ENCODE peak calls at places on chromosomes 2 and 18, in nine cellular contexts. N is CD4-positive, alpha-beta T cell; D is RWPE1; I is dorsolateral prefrontal cortex; C is Peyer's patch; A is CD8-positive, alpha-beta memory T cell; L is A673; E is esophagus squamous epithelium; M is H9. G is an unnamed sample.

GRCh38 chr18:36064027-36064808 is 3.1 kb downstream of the RPRD1A start:
- DNase-seq in I (no peak), L (no peak), E (no peak), M (peak; percentile 50), N (no peak), A (no peak), C (no peak), D (no peak), G (no peak)

GRCh38 chr2:160033732-160034392 is 28.6 kb downstream of the PLA2R1 start:
- DNase-seq in C (no peak), N (no peak), I (no peak), D (peak; percentile 11), L (no peak), A (no peak), E (no peak), M (no peak), G (no peak)

GRCh38 chr2:51013060-51013746 is 18.7 kb downstream of the NRXN1 start:
- DNase-seq in D (no peak), I (peak; percentile 35), L (no peak), E (no peak), A (no peak), C (no peak), M (peak; percentile 75), N (no peak), G (no peak)

GRCh38 chr2:96305979-96306308 is 598 bp upstream of the SNRNP200 start:
- DNase-seq in C (no peak), E (no peak), I (no peak), L (no peak), M (no peak), N (no peak), A (no peak), D (no peak), G (no peak)

GRCh38 chr18:42780171-42780570 is 335.3 kb downstream of the RIT2 start:
- DNase-seq in A (no peak), L (no peak), M (no peak), D (no peak), N (no peak), C (no peak), I (no peak), E (no peak), G (no peak)

GRCh38 chr2:171798156-171798815 is 95.8 kb downstream of the SLC25A12 start:
- DNase-seq in N (no peak), M (no peak), C (no peak), I (no peak), A (no peak), D (peak; percentile 25), L (no peak), E (no peak), G (no peak)

GRCh38 chr2:129178356-129178755 is 801.1 kb upstream of the RAB6C start:
- DNase-seq in L (no peak), A (no peak), C (no peak), E (no peak), I (peak; percentile 58), M (no peak), N (no peak), D (peak; percentile 14), G (peak; percentile 75)

GRCh38 chr18:9694174-9694573 is 13.9 kb upstream of the RAB31 start:
- DNase-seq in N (no peak), C (no peak), M (no peak), D (no peak), E (no peak), A (no peak), L (no peak), I (no peak), G (no peak)

GRCh38 chr2:36704475-36705150 is 8.1 kb downstream of the VIT start:
- DNase-seq in I (no peak), M (no peak), E (no peak), N (no peak), A (no peak), C (no peak), L (no peak), D (no peak), G (no peak)

GRCh38 chr2:8987413-8987812 is 16.1 kb downstream of the MBOAT2 start:
- DNase-seq in I (no peak), E (no peak), N (no peak), D (no peak), M (no peak), A (no peak), L (no peak), C (no peak), G (no peak)

GRCh38 chr2:44087714-44088092 is 81.0 kb upstream of the PPM1B start:
- DNase-seq in E (no peak), N (no peak), I (no peak), C (no peak), L (no peak), M (no peak), D (no peak), A (no peak), G (no peak)

GRCh38 chr2:44084850-44085249 is 83.8 kb upstream of the PPM1B start:
- DNase-seq in E (no peak), D (no peak), N (no peak), L (no peak), A (no peak), C (no peak), M (no peak), I (no peak), G (no peak)

GRCh38 chr2:44086639-44087036 is 82.0 kb upstream of the PPM1B start:
- DNase-seq in N (no peak), I (peak; percentile 46), M (peak; percentile 39), L (no peak), A (no peak), C (no peak), E (no peak), D (no peak), G (no peak)

GRCh38 chr2:44083054-44083453 is 85.6 kb upstream of the PPM1B start:
- DNase-seq in I (peak; percentile 41), D (no peak), C (no peak), N (no peak), L (no peak), M (no peak), E (no peak), A (no peak), G (no peak)

GRCh38 chr2:44087037-44087713 is 81.5 kb upstream of the PPM1B start:
- DNase-seq in L (peak; percentile 75), E (peak; percentile 42), A (peak; percentile 86), M (peak; percentile 87), C (peak; percentile 81), N (peak; percentile 68), I (peak; percentile 88), D (peak; percentile 82), G (peak; percentile 49)
- H3K27ac ChIP-seq in L (no peak overlapping the region), E (no peak overlapping the region), A (no peak overlapping the region), M (peak overlapping the region; percentile 50), C (peak overlapping the region; percentile 51), N (no peak overlapping the region), I (peak overlapping the region; percentile 97), D (no peak overlapping the region), G (peak overlapping the region; percentile 70)

GRCh38 chr2:134175834-134176233 is 78.0 kb upstream of the MGAT5 start:
- DNase-seq in M (no peak), N (no peak), L (no peak), E (no peak), A (no peak), C (no peak), D (no peak), I (no peak), G (no peak)

GRCh38 chr2:134170700-134171099 is 83.2 kb upstream of the MGAT5 start:
- DNase-seq in A (no peak), L (no peak), C (no peak), N (no peak), M (no peak), D (no peak), E (no peak), I (no peak), G (no peak)

GRCh38 chr2:134174711-134175110 is 79.2 kb upstream of the MGAT5 start:
- DNase-seq in N (no peak), D (no peak), A (no peak), M (no peak), E (no peak), C (no peak), I (no peak), L (no peak), G (no peak)

GRCh38 chr2:134170269-134170668 is 83.6 kb upstream of the MGAT5 start:
- DNase-seq in E (no peak), D (no peak), C (no peak), I (no peak), A (no peak), M (no peak), N (no peak), L (no peak), G (no peak)

DNA sequence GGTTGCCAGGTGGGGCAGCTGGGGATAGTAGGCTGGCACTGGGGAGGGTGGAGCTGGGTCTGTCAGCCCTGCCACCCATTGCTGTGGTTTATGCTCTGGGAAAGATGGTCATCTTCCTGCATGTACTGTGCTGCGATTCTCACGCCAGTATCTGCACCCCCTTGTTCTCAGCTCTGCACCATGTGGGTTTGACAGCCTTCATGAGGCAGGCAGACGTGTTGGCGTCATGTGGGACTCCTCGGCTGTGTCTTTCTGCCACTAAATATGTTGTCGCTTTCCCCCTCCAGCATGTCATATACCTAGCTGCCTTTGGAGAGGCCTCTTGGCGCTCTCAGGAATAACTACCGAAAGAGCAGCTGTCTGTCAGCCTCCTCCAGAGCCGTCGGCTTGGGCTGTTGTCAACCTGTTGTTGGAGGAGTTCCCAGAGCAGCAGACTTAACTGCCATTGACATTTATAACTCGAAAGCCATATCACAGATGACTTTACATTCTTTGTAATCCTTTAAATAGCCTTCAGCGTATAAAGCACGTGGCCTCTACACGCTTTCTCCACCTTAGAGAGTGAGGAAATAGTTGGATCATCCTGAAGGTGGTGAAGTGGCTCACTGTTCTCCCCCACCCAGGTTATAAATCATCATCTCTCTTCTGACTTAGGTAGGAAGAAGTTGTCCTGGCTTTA is 80.4 kb upstream of the MGAT5 start:
- DNase-seq in M (no peak), D (peak; percentile 53), L (no peak), E (no peak), N (no peak), A (no peak), C (no peak), I (peak; percentile 55), G (no peak)
- H3K27ac ChIP-seq in M (no peak overlapping the region), D (no peak overlapping the region), L (no peak overlapping the region), E (no peak overlapping the region), N (no peak overlapping the region), A (no peak overlapping the region), C (peak overlapping the region; percentile 75), I (peak overlapping the region; percentile 51), G (no peak overlapping the region)

GRCh38 chr2:217433522-217433921 is 569.3 kb downstream of the TNS1 start:
- DNase-seq in N (no peak), M (no peak), A (no peak), E (no peak), C (no peak), I (no peak), L (no peak), D (no peak), G (no peak)
- H3K27ac ChIP-seq in N (no peak overlapping the region), M (no peak overlapping the region), A (no peak overlapping the region), E (no peak overlapping the region), C (no peak overlapping the region), I (no peak overlapping the region), L (no peak overlapping the region), D (no peak overlapping the region), G (no peak overlapping the region)

DNA sequence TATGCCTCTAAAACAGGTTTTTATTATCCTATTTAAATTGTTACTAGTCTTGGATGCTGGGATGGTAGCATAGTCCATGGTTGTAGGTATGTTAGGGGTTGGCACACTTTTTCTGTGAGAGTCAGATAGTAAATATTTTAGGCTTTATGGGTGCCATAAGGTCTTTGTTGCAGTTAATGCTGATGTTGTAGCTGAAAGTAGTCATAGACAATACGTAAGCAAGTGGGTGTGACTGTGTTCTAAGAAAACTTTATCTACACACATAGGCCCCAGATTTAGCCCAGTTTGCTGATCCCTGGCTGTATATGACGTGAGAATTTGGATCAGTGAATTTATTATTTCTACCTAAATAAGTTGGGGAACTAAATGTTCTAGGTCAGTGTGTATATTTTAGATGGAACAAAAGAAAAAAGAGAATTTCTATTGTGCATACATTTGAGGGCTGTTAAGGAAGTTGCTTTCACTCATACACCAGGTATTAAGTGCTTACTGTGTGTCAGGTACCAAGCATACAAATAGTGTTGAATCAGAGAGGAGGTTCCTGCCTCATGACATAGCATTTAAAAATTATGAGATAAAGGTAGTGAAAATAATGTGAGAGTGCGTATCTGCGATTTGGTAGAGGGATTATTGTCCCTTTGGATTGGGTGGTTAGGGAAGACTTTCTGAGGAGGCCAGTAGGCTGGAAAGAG is 39.4 kb downstream of the AGFG1 start:
- DNase-seq in E (no peak), D (no peak), C (no peak), M (no peak), I (no peak), A (no peak), L (no peak), N (no peak), G (no peak)
- H3K27ac ChIP-seq in E (peak overlapping the region; percentile 50), D (no peak overlapping the region), C (no peak overlapping the region), M (no peak overlapping the region), I (no peak overlapping the region), A (no peak overlapping the region), L (no peak overlapping the region), N (no peak overlapping the region), G (no peak overlapping the region)